ENCODE peak calls at places on chromosomes 11 and 22, in seven cellular contexts. V is left ventricle myocardium superior; M is iris pigment epithelial cell; Q is stimulated activated CD8-positive, alpha-beta memory T cell treated with anti-CD3 and anti-CD28 coated beads, Interleukin-12 subunit alpha, Interleukin-12 subunit beta, amount 100 ng/mL, for 4 hours; B is posterior cingulate gyrus; G is DMS53; F is Calu3. R is an unnamed sample.

GRCh38 chr11:29333993-29334780 is 682.6 kb downstream of the KCNA4 start:
- DNase-seq in V (no peak), M (peak; percentile 86), Q (no peak), B (no peak), G (peak; percentile 69), F (peak; percentile 10), R (peak; percentile 65)

GRCh38 chr22:19885841-19886592 is 31.3 kb upstream of the GNB1L start:
- DNase-seq in V (peak; percentile 23), M (no peak), Q (no peak), B (no peak), G (no peak), F (no peak), R (no peak)

GRCh38 chr22:29811377-29811776 is 26.7 kb downstream of the ASCC2 start:
- DNase-seq in V (no peak), M (no peak), Q (no peak), B (no peak), G (peak; percentile 2), F (peak; percentile 18), R (no peak)

GRCh38 chr22:40324468-40325305 is 21.6 kb upstream of the ADSL start:
- DNase-seq in V (no peak), M (no peak), Q (no peak), B (no peak), G (no peak), F (no peak), R (no peak)

GRCh38 chr11:47442514-47442913 is 6.4 kb downstream of the RAPSN start:
- DNase-seq in V (peak; percentile 85), M (no peak), Q (no peak), B (peak; percentile 57), G (no peak), F (no peak), R (no peak)

GRCh38 chr22:17795661-17796548 is 21.6 kb upstream of the BID start:
- DNase-seq in V (no peak), M (no peak), Q (no peak), B (no peak), G (no peak), F (no peak), R (no peak)

GRCh38 chr11:63829823-63830489 is 9.0 kb upstream of the MARK2 start:
- DNase-seq in V (no peak), M (no peak), Q (no peak), B (no peak), G (peak; percentile 29), F (peak; percentile 50), R (peak; percentile 71)

GRCh38 chr22:46055176-46055850 is 78.4 kb upstream of the WNT7B start:
- DNase-seq in V (peak; percentile 76), M (no peak), Q (no peak), B (no peak), G (no peak), F (no peak), R (peak; percentile 39)

GRCh38 chr11:111427471-111427912 is 48.4 kb upstream of the POU2AF1 start:
- DNase-seq in V (no peak), M (peak; percentile 31), Q (no peak), B (no peak), G (peak; percentile 97), F (peak; percentile 35), R (peak; percentile 71)

GRCh38 chr22:28023036-28023435 is 104.0 kb upstream of the PITPNB start:
- DNase-seq in V (peak; percentile 19), M (no peak), Q (no peak), B (no peak), G (no peak), F (no peak), R (no peak)

GRCh38 chr11:41720761-41721160 is 261.3 kb upstream of the LRRC4C start:
- DNase-seq in V (no peak), M (no peak), Q (no peak), B (no peak), G (no peak), F (no peak), R (no peak)

GRCh38 chr11:19673924-19674390 is 38.7 kb upstream of the NAV2 start:
- DNase-seq in V (peak; percentile 89), M (no peak), Q (no peak), B (peak; percentile 71), G (no peak), F (no peak), R (no peak)

GRCh38 chr11:72239849-72240460 is 4.0 kb downstream of the PHOX2A start:
- DNase-seq in V (peak; percentile 79), M (peak; percentile 43), Q (no peak), B (no peak), G (peak; percentile 89), F (peak; percentile 50), R (peak; percentile 17)

GRCh38 chr22:41231369-41231768 is 9.4 kb downstream of the CHADL start:
- DNase-seq in V (no peak), M (no peak), Q (no peak), B (no peak), G (no peak), F (no peak), R (no peak)

GRCh38 chr11:3160252-3161031 is 4.7 kb downstream of the OSBPL5 start:
- DNase-seq in V (peak; percentile 93), M (peak; percentile 93), Q (no peak), B (peak; percentile 93), G (peak; percentile 88), F (peak; percentile 61), R (peak; percentile 92)

GRCh38 chr11:23769214-23769613 is 727.6 kb upstream of the LUZP2 start:
- DNase-seq in V (no peak), M (no peak), Q (no peak), B (no peak), G (peak; percentile 6), F (no peak), R (no peak)

GRCh38 chr22:37569921-37570660 is 9.8 kb downstream of the LGALS2 start:
- DNase-seq in V (peak; percentile 45), M (no peak), Q (no peak), B (no peak), G (no peak), F (peak; percentile 48), R (no peak)

GRCh38 chr22:23800297-23801237 is 13.8 kb downstream of the SMARCB1 start:
- DNase-seq in V (no peak), M (no peak), Q (no peak), B (no peak), G (no peak), F (no peak), R (no peak)

R was measured in HT-29.